ENCODE peak calls at places on chromosome 4, in nine cellular contexts. L is NB4, T is WTC11, P is SK-N-SH, A is A549, S is HCT116, K is endothelial cell of umbilical vein, W is K562, X is HepG2. D is an unnamed sample.

GRCh38 chr4:175813841-175814240 is 1.8 kb upstream of the GPM6A start:
- DNase-seq in K (no peak), A (no peak), T (no peak), W (no peak), X (no peak), S (no peak), P (no peak), L (no peak), D (no peak)

GRCh38 chr4:151518359-151518758 is 109.4 kb downstream of the FHIP1A start:
- DNase-seq in T (no peak), K (no peak), W (no peak), L (no peak), P (no peak), S (no peak), A (no peak), X (no peak), D (no peak)

GRCh38 chr4:15809058-15809457 is 30.9 kb downstream of the CD38 start:
- DNase-seq in P (no peak), S (no peak), W (no peak), T (no peak), L (peak; percentile 82), A (no peak), K (peak; percentile 16), X (no peak), D (no peak)

GRCh38 chr4:107939307-107939706 is 8.0 kb downstream of the CYP2U1 start:
- DNase-seq in S (no peak), L (no peak), A (no peak), K (no peak), T (no peak), P (no peak), X (no peak), W (no peak), D (no peak)

GRCh38 chr4:25628441-25628840 is 27.2 kb upstream of the SLC34A2 start:
- DNase-seq in K (no peak), W (no peak), S (no peak), L (no peak), P (no peak), X (no peak), A (no peak), T (no peak), D (no peak)

GRCh38 chr4:84498203-84499026 is 677 bp downstream of the NKX6-1 start:
- DNase-seq in X (no peak), T (peak; percentile 41), W (no peak), P (peak; percentile 46), A (peak; percentile 9), S (peak; percentile 8), K (peak; percentile 13), L (peak; percentile 15), D (no peak)

GRCh38 chr4:112270643-112271484 is 14.8 kb downstream of the TIFA start:
- DNase-seq in T (no peak), K (no peak), L (peak; percentile 32), P (no peak), A (no peak), S (no peak), W (no peak), X (no peak), D (no peak)

GRCh38 chr4:10102193-10102980 is 14.2 kb downstream of the WDR1 start:
- DNase-seq in L (no peak), S (no peak), P (no peak), K (no peak), A (no peak), X (no peak), W (no peak), T (no peak), D (no peak)

GRCh38 chr4:99594818-99595217 is 20.2 kb downstream of the MTTP start:
- DNase-seq in T (no peak), K (no peak), S (no peak), P (no peak), A (no peak), X (no peak), W (no peak), L (no peak), D (no peak)

GRCh38 chr4:142801966-142802365 is 44.1 kb downstream of the INPP4B start:
- DNase-seq in S (no peak), P (no peak), T (no peak), L (no peak), K (no peak), A (no peak), W (no peak), X (no peak), D (no peak)

GRCh38 chr4:79445371-79445781 is 37.3 kb upstream of the GK2 start:
- DNase-seq in S (no peak), K (no peak), A (no peak), T (peak; percentile 5), X (no peak), W (no peak), L (no peak), P (no peak), D (no peak)

GRCh38 chr4:112526061-112526460 is 10.1 kb upstream of the NEUROG2 start:
- DNase-seq in W (no peak), X (no peak), T (no peak), L (no peak), A (no peak), P (no peak), K (no peak), S (no peak), D (no peak)

GRCh38 chr4:165393704-165394103 is 14.9 kb downstream of the CPE start:
- DNase-seq in P (no peak), T (no peak), K (peak; percentile 40), W (no peak), S (no peak), X (no peak), L (no peak), A (no peak), D (no peak)

GRCh38 chr4:165402375-165402774 is 23.6 kb downstream of the CPE start:
- DNase-seq in A (no peak), W (peak; percentile 31), T (no peak), X (no peak), S (no peak), L (no peak), P (no peak), K (no peak), D (no peak)

GRCh38 chr4:165403667-165404066 is 24.9 kb downstream of the CPE start:
- DNase-seq in L (no peak), P (peak; percentile 22), A (no peak), W (no peak), S (no peak), X (no peak), K (no peak), T (no peak), D (no peak)

GRCh38 chr4:165394275-165394674 is 15.5 kb downstream of the CPE start:
- DNase-seq in T (no peak), L (no peak), A (no peak), K (peak; percentile 9), S (no peak), W (no peak), X (no peak), P (no peak), D (no peak)

GRCh38 chr4:165398570-165398969 is 19.8 kb downstream of the CPE start:
- DNase-seq in K (peak; percentile 35), W (peak; percentile 11), P (peak; percentile 59), X (no peak), T (no peak), A (peak; percentile 9), L (no peak), S (peak; percentile 50), D (no peak)
- TF ChIP-seq MAX in K (no peak), W (no peak), P (no peak), X (no peak), T (no peak), A (no peak), L (no peak), S (no peak), D (no peak)

GRCh38 chr4:8283161-8283560 is 13.6 kb downstream of the HTRA3 start:
- DNase-seq in W (no peak), T (no peak), K (no peak), X (no peak), S (no peak), P (no peak), A (no peak), L (peak; percentile 84), D (no peak)
- TF ChIP-seq MAX in W (no peak), T (no peak), K (no peak), X (no peak), S (no peak), P (no peak), A (no peak), L (peak; percentile 28), D (no peak)

DNA sequence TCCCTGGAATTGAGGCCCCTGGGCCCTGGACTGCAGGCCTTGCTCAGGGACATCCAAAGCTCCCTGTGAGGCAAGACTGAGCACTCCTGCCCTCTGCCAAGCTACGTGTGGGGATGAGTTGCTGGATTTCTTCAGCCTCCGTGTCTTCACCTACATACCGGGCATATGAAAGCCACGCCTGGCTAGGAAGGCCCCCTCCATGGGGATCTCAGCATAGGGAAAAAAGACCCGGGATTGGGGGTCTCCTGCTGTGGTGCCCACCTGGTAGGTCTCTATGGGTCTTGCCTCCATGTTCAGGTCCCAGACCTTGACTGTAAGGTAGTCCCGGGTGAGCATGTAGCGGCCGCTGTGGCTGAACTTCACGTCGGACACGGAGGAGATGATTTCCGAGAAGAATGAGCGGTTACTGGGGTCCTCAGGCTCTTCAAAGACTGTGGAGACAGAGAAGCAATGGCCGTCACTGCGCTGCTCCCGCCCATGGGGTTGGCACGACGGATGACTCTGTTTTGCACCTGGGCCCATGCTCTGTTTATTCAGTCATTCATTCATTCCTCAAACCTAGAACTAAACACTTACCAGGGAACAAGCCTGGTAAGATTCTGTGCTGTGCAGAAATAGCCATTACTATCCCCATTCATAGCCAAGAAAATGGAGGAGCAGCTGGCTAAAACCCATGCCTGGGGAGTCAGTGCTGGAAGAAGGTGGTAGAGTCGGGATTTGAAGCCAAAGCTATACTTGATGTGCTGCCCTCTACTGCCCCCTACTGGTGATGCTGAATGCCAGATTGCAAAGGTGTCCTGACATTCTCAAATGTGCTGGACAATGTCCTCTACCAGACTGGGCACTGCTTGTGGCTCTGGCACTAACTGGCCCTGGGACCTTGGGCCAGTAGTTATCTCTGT is 63.9 kb downstream of the WFS1 start:
- DNase-seq in X (no peak), T (no peak), A (no peak), L (peak; percentile 36), P (no peak), S (no peak), W (peak; percentile 63), K (no peak), D (no peak)
- TF ChIP-seq MAX in X (no peak), T (no peak), A (no peak), L (no peak), P (no peak), S (no peak), W (no peak), K (no peak), D (no peak)

DNA sequence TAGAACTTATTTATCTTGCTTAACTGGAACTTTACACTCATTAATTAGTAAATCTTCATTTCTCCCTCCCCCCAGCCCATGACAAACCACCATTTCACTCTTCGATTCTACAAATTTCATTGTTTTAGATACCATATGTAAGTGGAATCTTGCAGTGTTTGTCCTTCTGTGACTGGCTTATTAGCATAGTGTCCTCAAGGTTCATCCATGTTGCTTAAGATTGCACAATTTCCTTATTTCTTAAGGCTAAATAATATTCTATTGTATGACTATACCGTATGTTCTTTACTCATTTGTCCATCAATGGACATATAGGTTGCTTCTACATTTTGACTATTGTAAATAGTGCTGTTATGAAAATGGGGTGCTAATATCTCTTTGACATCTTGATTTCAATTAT is 24.5 kb upstream of the RNF212 start:
- DNase-seq in A (no peak), L (peak; percentile 78), T (no peak), X (no peak), S (no peak), P (no peak), W (no peak), K (no peak), D (no peak)
- TF ChIP-seq MAX in A (no peak), L (no peak), T (no peak), X (no peak), S (no peak), P (no peak), W (no peak), K (no peak), D (no peak)

GRCh38 chr4:41413670-41414069 is 124.3 kb upstream of the LIMCH1 start:
- DNase-seq in A (no peak), W (no peak), L (peak; percentile 29), S (no peak), P (no peak), T (no peak), X (no peak), K (peak; percentile 30), D (no peak)
- TF ChIP-seq MAX in A (no peak), W (no peak), L (no peak), S (no peak), P (no peak), T (no peak), X (no peak), K (no peak), D (no peak)

D was measured in H1.